ENCODE peak calls at places on chromosome 19, in six cellular contexts. One of them, this sample, is unnamed.
A peak's percentile ranks its signal among the peaks of the same experiment; 100 is the strongest.

GRCh38 chr19:12985049-12985776 is 10.1 kb upstream of the NFIX start:
- DNase-seq in GM12892: no peak
- DNase-seq in K562: peak; percentile 80
- DNase-seq in H1: no peak
- DNase-seq in HepG2: peak; percentile 75
- DNase-seq in GM12878: no peak
- DNase-seq in this sample: no peak

GRCh38 chr19:35557539-35558399 is 5.7 kb downstream of the ATP4A start:
- DNase-seq in GM12892: no peak
- DNase-seq in K562: peak; percentile 94
- DNase-seq in H1: peak; percentile 99
- DNase-seq in HepG2: no peak
- DNase-seq in GM12878: no peak
- DNase-seq in this sample: peak; percentile 64

GRCh38 chr19:47419037-47419783 is at the start of gene MEIS3:
- DNase-seq in GM12892: no peak
- DNase-seq in K562: peak; percentile 61
- DNase-seq in H1: peak; percentile 64
- DNase-seq in HepG2: no peak
- DNase-seq in GM12878: no peak
- DNase-seq in this sample: no peak

GRCh38 chr19:32921624-32922023 is 50.1 kb downstream of the CEP89 start:
- DNase-seq in GM12892: no peak
- DNase-seq in K562: no peak
- DNase-seq in H1: no peak
- DNase-seq in HepG2: no peak
- DNase-seq in GM12878: no peak
- DNase-seq in this sample: no peak

GRCh38 chr19:47391510-47392223 is 27.7 kb downstream of the MEIS3 start:
- DNase-seq in GM12892: peak; percentile 64
- DNase-seq in K562: peak; percentile 85
- DNase-seq in H1: peak; percentile 97
- DNase-seq in HepG2: peak; percentile 58
- DNase-seq in GM12878: peak; percentile 12
- DNase-seq in this sample: peak; percentile 61

GRCh38 chr19:49761625-49762311 is 1.3 kb downstream of the TSKS start:
- DNase-seq in GM12892: no peak
- DNase-seq in K562: peak; percentile 76
- DNase-seq in H1: no peak
- DNase-seq in HepG2: peak; percentile 25
- DNase-seq in GM12878: no peak
- DNase-seq in this sample: no peak

GRCh38 chr19:2722541-2723344 is 1.6 kb upstream of the DIRAS1 start:
- DNase-seq in GM12892: peak; percentile 27
- DNase-seq in K562: peak; percentile 60
- DNase-seq in H1: no peak
- DNase-seq in HepG2: no peak
- DNase-seq in GM12878: no peak
- DNase-seq in this sample: no peak

GRCh38 chr19:10238172-10238783 is 7.1 kb upstream of the S1PR2 start:
- DNase-seq in GM12892: no peak
- DNase-seq in K562: no peak
- DNase-seq in H1: no peak
- DNase-seq in HepG2: peak; percentile 83
- DNase-seq in GM12878: no peak
- DNase-seq in this sample: no peak

GRCh38 chr19:49340865-49341718 is 5.9 kb downstream of the CD37 start:
- DNase-seq in GM12892: no peak
- DNase-seq in K562: no peak
- DNase-seq in H1: no peak
- DNase-seq in HepG2: no peak
- DNase-seq in GM12878: no peak
- DNase-seq in this sample: no peak

GRCh38 chr19:8639821-8640401 is 9.5 kb downstream of the NFILZ start:
- DNase-seq in GM12892: no peak
- DNase-seq in K562: no peak
- DNase-seq in H1: no peak
- DNase-seq in HepG2: no peak
- DNase-seq in GM12878: no peak
- DNase-seq in this sample: no peak

GRCh38 chr19:11410682-11411081 is 8.4 kb downstream of the RGL3 start:
- DNase-seq in GM12892: no peak
- DNase-seq in K562: peak; percentile 3
- DNase-seq in H1: no peak
- DNase-seq in HepG2: no peak
- DNase-seq in GM12878: no peak
- DNase-seq in this sample: no peak

GRCh38 chr19:50663280-50663790 is 14.1 kb downstream of the C19orf81 start:
- DNase-seq in GM12892: no peak
- DNase-seq in K562: peak; percentile 60
- DNase-seq in H1: no peak
- DNase-seq in HepG2: peak; percentile 27
- DNase-seq in GM12878: no peak
- DNase-seq in this sample: no peak

GRCh38 chr19:49496574-49497008 is 357 bp downstream of the RPS11 start:
- DNase-seq in GM12892: no peak
- DNase-seq in K562: no peak
- DNase-seq in H1: no peak
- DNase-seq in HepG2: no peak
- DNase-seq in GM12878: no peak
- DNase-seq in this sample: no peak

GRCh38 chr19:7301525-7301924 is 7.3 kb upstream of the INSR start:
- DNase-seq in GM12892: no peak
- DNase-seq in K562: no peak
- DNase-seq in H1: no peak
- DNase-seq in HepG2: no peak
- DNase-seq in GM12878: no peak
- DNase-seq in this sample: no peak

GRCh38 chr19:50500060-50500752 is 10.8 kb downstream of the JOSD2 start:
- DNase-seq in GM12892: no peak
- DNase-seq in K562: peak; percentile 86
- DNase-seq in H1: peak; percentile 74
- DNase-seq in HepG2: no peak
- DNase-seq in GM12878: no peak
- DNase-seq in this sample: no peak

GRCh38 chr19:58387338-58388174 is 487 bp downstream of the RPS5 start:
- DNase-seq in GM12892: no peak
- DNase-seq in K562: no peak
- DNase-seq in H1: no peak
- DNase-seq in HepG2: no peak
- DNase-seq in GM12878: no peak
- DNase-seq in this sample: no peak

GRCh38 chr19:33795370-33796163 is 1.1 kb upstream of the KCTD15 start:
- DNase-seq in GM12892: peak; percentile 61
- DNase-seq in K562: peak; percentile 91
- DNase-seq in H1: peak; percentile 90
- DNase-seq in HepG2: peak; percentile 66
- DNase-seq in GM12878: no peak
- DNase-seq in this sample: peak; percentile 81

GRCh38 chr19:7337380-7338194 is 11.2 kb upstream of the ARHGEF18 start:
- DNase-seq in GM12892: peak; percentile 45
- DNase-seq in K562: no peak
- DNase-seq in H1: no peak
- DNase-seq in HepG2: no peak
- DNase-seq in GM12878: peak; percentile 99
- DNase-seq in this sample: no peak

GRCh38 chr19:3670258-3670795 is 29.9 kb downstream of the PIP5K1C start:
- DNase-seq in GM12892: no peak
- DNase-seq in K562: peak; percentile 88
- DNase-seq in H1: no peak
- DNase-seq in HepG2: no peak
- DNase-seq in GM12878: no peak
- DNase-seq in this sample: no peak

GRCh38 chr19:2542341-2543069 is 66.6 kb downstream of the GADD45B start:
- DNase-seq in GM12892: no peak
- DNase-seq in K562: no peak
- DNase-seq in H1: no peak
- DNase-seq in HepG2: peak; percentile 63
- DNase-seq in GM12878: no peak
- DNase-seq in this sample: no peak

GRCh38 chr19:53978975-53979801 is 12.2 kb upstream of the CACNG6 start:
- DNase-seq in GM12892: no peak
- DNase-seq in K562: no peak
- DNase-seq in H1: no peak
- DNase-seq in HepG2: no peak
- DNase-seq in GM12878: no peak
- DNase-seq in this sample: no peak

GRCh38 chr19:50198431-50199253 is 4.8 kb upstream of the MYH14 start:
- DNase-seq in GM12892: no peak
- DNase-seq in K562: no peak
- DNase-seq in H1: no peak
- DNase-seq in HepG2: no peak
- DNase-seq in GM12878: no peak
- DNase-seq in this sample: no peak

GRCh38 chr19:29942404-29943261 is 594 bp downstream of the URI1 start:
- DNase-seq in GM12892: peak; percentile 68
- DNase-seq in K562: no peak
- DNase-seq in H1: peak; percentile 75
- DNase-seq in HepG2: peak; percentile 43
- DNase-seq in GM12878: no peak
- DNase-seq in this sample: peak; percentile 56

GRCh38 chr19:23799321-23799720 is 40.6 kb upstream of the ZNF681 start:
- DNase-seq in GM12892: no peak
- DNase-seq in K562: no peak
- DNase-seq in H1: peak; percentile 26
- DNase-seq in HepG2: no peak
- DNase-seq in GM12878: peak; percentile 5
- DNase-seq in this sample: no peak

GRCh38 chr19:3725640-3726310 is 17.6 kb downstream of the TJP3 start:
- DNase-seq in GM12892: no peak
- DNase-seq in K562: peak; percentile 8
- DNase-seq in H1: peak; percentile 77
- DNase-seq in HepG2: no peak
- DNase-seq in GM12878: no peak
- DNase-seq in this sample: no peak

GRCh38 chr19:52923782-52924593 is 760 bp upstream of the ZNF888 start:
- DNase-seq in GM12892: no peak
- DNase-seq in K562: peak; percentile 38
- DNase-seq in H1: peak; percentile 55
- DNase-seq in HepG2: peak; percentile 39
- DNase-seq in GM12878: no peak
- DNase-seq in this sample: no peak

GRCh38 chr19:35949131-35949530 is 13.0 kb downstream of the LRFN3 start:
- DNase-seq in GM12892: no peak
- DNase-seq in K562: no peak
- DNase-seq in H1: no peak
- DNase-seq in HepG2: no peak
- DNase-seq in GM12878: no peak
- DNase-seq in this sample: no peak

DNA sequence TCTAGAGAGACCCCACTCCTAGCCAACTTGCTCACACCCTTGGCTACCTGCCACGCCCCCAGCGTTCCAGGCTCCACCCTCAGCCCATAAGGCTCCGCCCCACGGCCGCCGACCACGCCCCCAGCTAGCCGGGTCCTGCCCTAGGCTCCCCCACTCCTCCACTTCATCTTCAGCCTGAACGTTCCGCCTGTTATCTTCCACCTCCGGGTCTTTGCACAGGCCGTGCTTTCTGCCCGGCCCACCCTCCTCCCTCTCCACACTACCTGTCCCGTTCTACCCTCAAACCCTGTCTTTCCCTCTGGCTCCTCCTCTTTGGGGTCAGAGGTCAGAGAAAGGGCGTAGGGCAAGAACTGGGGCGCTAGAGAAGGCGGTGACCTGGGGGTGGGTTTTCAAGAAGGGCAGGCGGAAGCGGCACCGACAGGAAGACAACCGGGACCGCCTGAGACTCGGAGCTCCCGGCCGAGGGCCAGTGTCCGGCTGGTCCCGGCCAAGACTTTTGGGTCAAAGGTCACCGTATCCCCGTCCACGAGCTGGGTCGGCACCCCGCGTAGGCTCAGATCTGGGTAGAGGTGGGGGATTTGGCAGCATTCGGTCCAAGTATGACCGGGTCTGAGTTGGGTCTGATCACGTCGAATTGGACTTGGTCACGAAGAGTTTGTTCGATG is 2.2 kb downstream of the PDE4C start:
- DNase-seq in GM12892: no peak
- DNase-seq in K562: peak; percentile 93
- DNase-seq in H1: peak; percentile 100
- DNase-seq in HepG2: peak; percentile 63
- DNase-seq in GM12878: no peak
- DNase-seq in this sample: no peak
- TF ChIP-seq TAF1 in GM12892: no peak
- TF ChIP-seq TAF1 in K562: peak; percentile 55
- TF ChIP-seq TAF1 in H1: peak; percentile 28
- TF ChIP-seq TAF1 in HepG2: no peak
- TF ChIP-seq TAF1 in GM12878: no peak
- TF ChIP-seq TAF1 in this sample: no peak

DNA sequence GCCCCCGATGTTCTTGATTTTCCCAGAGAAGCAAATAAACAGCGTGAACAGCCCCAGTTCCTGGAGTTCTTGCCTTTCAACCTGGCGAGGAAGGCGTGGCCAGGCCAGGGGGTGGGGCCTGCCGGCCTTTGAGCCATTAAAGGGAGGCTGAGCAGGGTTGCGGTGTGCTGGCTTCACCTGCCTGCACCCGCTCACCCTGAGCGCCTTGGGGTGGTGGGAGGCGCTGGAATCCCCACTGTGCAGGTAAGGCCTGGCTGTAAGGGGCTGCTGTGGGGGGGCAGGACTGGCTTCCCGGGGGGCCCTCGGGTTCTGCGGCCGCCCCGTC is 2.7 kb upstream of the MISP start:
- DNase-seq in GM12892: no peak
- DNase-seq in K562: peak; percentile 61
- DNase-seq in H1: no peak
- DNase-seq in HepG2: no peak
- DNase-seq in GM12878: no peak
- DNase-seq in this sample: no peak
- TF ChIP-seq POLR2A in GM12892: no peak
- TF ChIP-seq POLR2A in K562: no peak
- TF ChIP-seq POLR2A in H1: no peak
- TF ChIP-seq POLR2A in HepG2: no peak
- TF ChIP-seq POLR2A in GM12878: no peak
- TF ChIP-seq POLR2A in this sample: no peak

GRCh38 chr19:17103177-17103576 is 27.6 kb downstream of the MYO9B start:
- DNase-seq in GM12892: no peak
- DNase-seq in K562: peak; percentile 56
- DNase-seq in H1: peak; percentile 90
- DNase-seq in HepG2: peak; percentile 56
- DNase-seq in GM12878: no peak
- DNase-seq in this sample: no peak
- TF ChIP-seq TAF1 in GM12892: no peak
- TF ChIP-seq TAF1 in K562: no peak
- TF ChIP-seq TAF1 in H1: no peak
- TF ChIP-seq TAF1 in HepG2: no peak
- TF ChIP-seq TAF1 in GM12878: no peak
- TF ChIP-seq TAF1 in this sample: no peak

GRCh38 chr19:5094768-5095567 is 126.1 kb downstream of the KDM4B start:
- DNase-seq in GM12892: no peak
- DNase-seq in K562: no peak
- DNase-seq in H1: no peak
- DNase-seq in HepG2: no peak
- DNase-seq in GM12878: no peak
- DNase-seq in this sample: no peak
- TF ChIP-seq POLR2A in GM12892: no peak
- TF ChIP-seq POLR2A in K562: no peak
- TF ChIP-seq POLR2A in H1: no peak
- TF ChIP-seq POLR2A in HepG2: no peak
- TF ChIP-seq POLR2A in GM12878: no peak
- TF ChIP-seq POLR2A in this sample: no peak

This sample was measured in GM12891.